ENCODE peak calls at places on chromosomes 16 and 17, in four cellular contexts. One of them, this sample, is unnamed.

GRCh38 chr16:69325784-69326171 is 4.6 kb downstream of the PDF start:
- DNase-seq in hepatic stellate cell: no peak
- DNase-seq in HEK293T: no peak
- DNase-seq in T-helper 2 cell: no peak
- DNase-seq in this sample: no peak

GRCh38 chr17:63653018-63653417 is 30.8 kb downstream of the MAP3K3 start:
- DNase-seq in T-helper 2 cell: no peak
- DNase-seq in HEK293T: no peak
- DNase-seq in hepatic stellate cell: no peak
- DNase-seq in this sample: no peak

GRCh38 chr16:12449795-12450194 is 353.9 kb downstream of the CPPED1 start:
- DNase-seq in HEK293T: no peak
- DNase-seq in T-helper 2 cell: no peak
- DNase-seq in hepatic stellate cell: no peak
- DNase-seq in this sample: no peak

GRCh38 chr17:27782791-27783206 is 17.5 kb downstream of the NOS2 start:
- DNase-seq in hepatic stellate cell: no peak
- DNase-seq in HEK293T: no peak
- DNase-seq in T-helper 2 cell: no peak
- DNase-seq in this sample: no peak

GRCh38 chr17:7992516-7992915 is 9.9 kb upstream of the GUCY2D start:
- DNase-seq in HEK293T: no peak
- DNase-seq in hepatic stellate cell: no peak
- DNase-seq in T-helper 2 cell: no peak
- DNase-seq in this sample: no peak

GRCh38 chr17:38459556-38459955 is 31.3 kb downstream of the ARHGAP23 start:
- DNase-seq in HEK293T: no peak
- DNase-seq in hepatic stellate cell: no peak
- DNase-seq in T-helper 2 cell: no peak
- DNase-seq in this sample: no peak

GRCh38 chr16:30867747-30868146 is 26.1 kb downstream of the BCL7C start:
- DNase-seq in HEK293T: peak
- DNase-seq in T-helper 2 cell: no peak
- DNase-seq in hepatic stellate cell: peak
- DNase-seq in this sample: peak

GRCh38 chr17:77474292-77474988 is 333.7 kb downstream of the SEC14L1 start:
- DNase-seq in HEK293T: no peak
- DNase-seq in hepatic stellate cell: no peak
- DNase-seq in T-helper 2 cell: no peak
- DNase-seq in this sample: no peak

GRCh38 chr16:9077001-9077809 is 14.2 kb upstream of the HAPSTR1 start:
- DNase-seq in hepatic stellate cell: peak
- DNase-seq in T-helper 2 cell: no peak
- DNase-seq in HEK293T: no peak
- DNase-seq in this sample: peak

GRCh38 chr16:81447383-81448101 is 2.9 kb downstream of the CMIP start:
- DNase-seq in HEK293T: peak
- DNase-seq in hepatic stellate cell: no peak
- DNase-seq in T-helper 2 cell: no peak
- DNase-seq in this sample: no peak

GRCh38 chr17:76147211-76148014 is 6.4 kb upstream of the FOXJ1 start:
- DNase-seq in HEK293T: peak
- DNase-seq in T-helper 2 cell: no peak
- DNase-seq in hepatic stellate cell: peak
- DNase-seq in this sample: no peak

GRCh38 chr17:81419886-81420768 is 24.9 kb downstream of the BAHCC1 start:
- DNase-seq in hepatic stellate cell: no peak
- DNase-seq in T-helper 2 cell: no peak
- DNase-seq in HEK293T: no peak
- DNase-seq in this sample: no peak

GRCh38 chr17:37176683-37177082 is 199.1 kb upstream of the C17orf78 start:
- DNase-seq in HEK293T: no peak
- DNase-seq in hepatic stellate cell: peak
- DNase-seq in T-helper 2 cell: no peak
- DNase-seq in this sample: peak

GRCh38 chr16:10581507-10581906 is 1.1 kb upstream of the EMP2 start:
- DNase-seq in HEK293T: no peak
- DNase-seq in T-helper 2 cell: no peak
- DNase-seq in hepatic stellate cell: no peak
- DNase-seq in this sample: no peak

GRCh38 chr17:36992701-36993100 is 43.9 kb downstream of the AATF start:
- DNase-seq in HEK293T: no peak
- DNase-seq in T-helper 2 cell: no peak
- DNase-seq in hepatic stellate cell: no peak
- DNase-seq in this sample: no peak

GRCh38 chr17:43662432-43663141 is 865 bp upstream of the MEOX1 start:
- DNase-seq in hepatic stellate cell: no peak
- DNase-seq in T-helper 2 cell: no peak
- DNase-seq in HEK293T: no peak
- DNase-seq in this sample: no peak

GRCh38 chr17:43530303-43531081 is 15.6 kb downstream of the ETV4 start:
- DNase-seq in HEK293T: peak
- DNase-seq in hepatic stellate cell: peak
- DNase-seq in T-helper 2 cell: no peak
- DNase-seq in this sample: no peak

GRCh38 chr16:27108051-27108770 is 41.5 kb downstream of the C16orf82 start:
- DNase-seq in hepatic stellate cell: no peak
- DNase-seq in T-helper 2 cell: no peak
- DNase-seq in HEK293T: no peak
- DNase-seq in this sample: no peak

GRCh38 chr17:42065201-42065600 is 14.8 kb upstream of the C17orf113 start:
- DNase-seq in T-helper 2 cell: no peak
- DNase-seq in hepatic stellate cell: no peak
- DNase-seq in HEK293T: no peak
- DNase-seq in this sample: no peak

GRCh38 chr17:32116937-32117336 is 25.4 kb upstream of the RHOT1 start:
- DNase-seq in hepatic stellate cell: no peak
- DNase-seq in HEK293T: no peak
- DNase-seq in T-helper 2 cell: no peak
- DNase-seq in this sample: no peak

GRCh38 chr16:11155284-11155806 is 100.7 kb downstream of the SOCS1 start:
- DNase-seq in HEK293T: no peak
- DNase-seq in T-helper 2 cell: no peak
- DNase-seq in hepatic stellate cell: peak
- DNase-seq in this sample: peak

GRCh38 chr17:3038941-3039340 is 24.5 kb downstream of the OR1D5 start:
- DNase-seq in T-helper 2 cell: no peak
- DNase-seq in hepatic stellate cell: no peak
- DNase-seq in HEK293T: no peak
- DNase-seq in this sample: no peak

GRCh38 chr17:51372345-51373004 is 112.1 kb downstream of the UTP18 start:
- DNase-seq in HEK293T: peak
- DNase-seq in hepatic stellate cell: peak
- DNase-seq in T-helper 2 cell: no peak
- DNase-seq in this sample: peak

This sample was measured in H54.